ENCODE peak calls at places on chromosomes 6 and 20, in four cellular contexts. L is cardiac muscle cell; H is naive thymus-derived CD4-positive, alpha-beta T cell; K is left ventricle myocardium inferior. W is an unnamed sample. For H3K4me1, the result is how much of the 10 kb centered on the place peaks cover.

GRCh38 chr20:35174458-35175216 is 2.8 kb downstream of the PROCR start:
- DNase-seq in L (no peak), H (no peak), K (no peak), W (peak)

GRCh38 chr6:148747493-148748160 is 797 bp downstream of the UST start:
- DNase-seq in L (peak), H (no peak), K (peak), W (peak)

GRCh38 chr20:48338717-48339116 is 489.1 kb downstream of the PREX1 start:
- DNase-seq in L (no peak), H (no peak), K (no peak), W (no peak)

GRCh38 chr6:154613137-154613676 is 102.7 kb upstream of the CNKSR3 start:
- DNase-seq in L (no peak), H (no peak), K (no peak), W (no peak)

GRCh38 chr6:38136547-38136946 is 317.0 kb downstream of the ZFAND3 start:
- DNase-seq in L (no peak), H (no peak), K (no peak), W (no peak)

GRCh38 chr6:31799781-31800180 is 4.2 kb upstream of the VARS1 start:
- DNase-seq in L (no peak), H (no peak), K (no peak), W (no peak)

GRCh38 chr20:57618091-57618765 is 2.0 kb downstream of the ZBP1 start:
- DNase-seq in L (no peak), H (no peak), K (no peak), W (no peak)

GRCh38 chr20:4524792-4525191 is 196.9 kb upstream of the PRND start:
- DNase-seq in L (no peak), H (no peak), K (no peak), W (no peak)

GRCh38 chr6:74068945-74069570 is 373.1 kb downstream of the CD109 start:
- DNase-seq in L (no peak), H (no peak), K (no peak), W (no peak)

GRCh38 chr6:659716-660581 is 3.0 kb upstream of the HUS1B start:
- DNase-seq in L (no peak), H (peak), K (no peak), W (no peak)

GRCh38 chr6:21935561-21936028 is 342.0 kb downstream of the SOX4 start:
- DNase-seq in L (peak), H (no peak), K (no peak), W (peak)

GRCh38 chr6:29376003-29376402 is 912 bp upstream of the OR12D3 start:
- DNase-seq in L (peak), H (no peak), K (no peak), W (no peak)

GRCh38 chr6:109105681-109106080 is 10.4 kb downstream of the CEP57L1 start:
- DNase-seq in L (no peak), H (no peak), K (no peak), W (no peak)

GRCh38 chr6:52065621-52066020 is 21.8 kb downstream of the PKHD1 start:
- DNase-seq in L (no peak), H (no peak), K (no peak), W (no peak)

GRCh38 chr6:71733970-71734899 is 152.1 kb upstream of the RIMS1 start:
- DNase-seq in L (no peak), H (no peak), K (no peak), W (no peak)

GRCh38 chr20:51531141-51531710 is 11.3 kb downstream of the NFATC2 start:
- DNase-seq in L (no peak), H (no peak), K (no peak), W (no peak)

GRCh38 chr6:98292812-98293211 is 541.6 kb upstream of the POU3F2 start:
- DNase-seq in L (no peak), H (no peak), K (no peak), W (no peak)

GRCh38 chr6:148943451-148943850 is 196.6 kb downstream of the UST start:
- DNase-seq in L (no peak), H (no peak), K (no peak), W (no peak)

GRCh38 chr6:167676000-167676665 is 150.6 kb upstream of the AFDN start:
- DNase-seq in L (peak), H (no peak), K (peak), W (peak)

GRCh38 chr6:135291288-135292116 is 110.4 kb downstream of the MYB start:
- DNase-seq in L (no peak), H (no peak), K (no peak), W (no peak)

GRCh38 chr6:159404296-159404695 is 235.1 kb downstream of the FNDC1 start:
- DNase-seq in L (no peak), H (no peak), K (no peak), W (no peak)

GRCh38 chr6:157650261-157650640 is 172.8 kb upstream of the SNX9 start:
- DNase-seq in L (no peak), H (no peak), K (peak), W (no peak)

GRCh38 chr6:18323935-18324707 is 59.8 kb upstream of the DEK start:
- DNase-seq in L (peak), H (peak), K (no peak), W (no peak)

GRCh38 chr6:2760882-2761842 is 4.0 kb upstream of the WRNIP1 start:
- DNase-seq in L (no peak), H (peak), K (no peak), W (no peak)

GRCh38 chr6:165580139-165580538 is 82.9 kb downstream of the PDE10A start:
- DNase-seq in L (no peak), H (no peak), K (no peak), W (no peak)

GRCh38 chr6:169173532-169174268 is 79.9 kb downstream of the THBS2 start:
- DNase-seq in L (no peak), H (no peak), K (no peak), W (no peak)

GRCh38 chr20:15596220-15596875 is 976.9 kb downstream of the KIF16B start:
- DNase-seq in L (no peak), H (no peak), K (no peak), W (no peak)

DNA sequence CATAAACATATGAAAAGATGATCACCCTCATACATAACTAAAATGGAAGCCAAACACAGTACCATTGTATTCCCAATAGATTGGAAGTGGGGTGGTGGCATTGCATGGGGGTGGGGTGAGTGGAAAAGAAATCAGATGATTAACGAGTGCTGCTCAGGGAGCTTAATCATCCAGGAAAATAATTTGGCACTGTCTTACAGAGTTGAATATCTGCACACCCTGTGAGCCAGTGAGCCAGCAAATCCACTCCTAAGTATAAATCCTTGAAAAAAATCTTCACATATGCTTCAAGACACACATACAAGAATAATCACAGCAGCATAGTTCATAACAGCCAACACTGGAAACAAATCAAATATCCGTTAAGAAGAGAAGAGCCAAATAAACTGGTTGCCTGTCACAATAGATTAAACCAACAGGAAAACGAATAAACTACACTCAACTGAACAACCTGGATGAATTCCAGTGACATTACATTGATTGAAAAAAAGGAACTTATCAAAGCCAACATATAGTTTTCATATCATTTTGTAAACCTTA is 62.8 kb downstream of the SAMD3 start:
- DNase-seq in L (no peak), H (no peak), K (no peak), W (no peak)
- H3K4me1 ChIP-seq in L (under half), H (under half), K (under half), W (under half)

GRCh38 chr6:26223213-26223612 is 136.0 kb downstream of the HFE start:
- DNase-seq in L (peak), H (no peak), K (no peak), W (no peak)

GRCh38 chr6:26221186-26221585 is 134.0 kb downstream of the HFE start:
- DNase-seq in L (no peak), H (no peak), K (no peak), W (no peak)

GRCh38 chr6:26222587-26222986 is 135.4 kb downstream of the HFE start:
- DNase-seq in L (no peak), H (no peak), K (no peak), W (no peak)

GRCh38 chr6:26218824-26219223 is 131.6 kb downstream of the HFE start:
- DNase-seq in L (no peak), H (no peak), K (no peak), W (no peak)

DNA sequence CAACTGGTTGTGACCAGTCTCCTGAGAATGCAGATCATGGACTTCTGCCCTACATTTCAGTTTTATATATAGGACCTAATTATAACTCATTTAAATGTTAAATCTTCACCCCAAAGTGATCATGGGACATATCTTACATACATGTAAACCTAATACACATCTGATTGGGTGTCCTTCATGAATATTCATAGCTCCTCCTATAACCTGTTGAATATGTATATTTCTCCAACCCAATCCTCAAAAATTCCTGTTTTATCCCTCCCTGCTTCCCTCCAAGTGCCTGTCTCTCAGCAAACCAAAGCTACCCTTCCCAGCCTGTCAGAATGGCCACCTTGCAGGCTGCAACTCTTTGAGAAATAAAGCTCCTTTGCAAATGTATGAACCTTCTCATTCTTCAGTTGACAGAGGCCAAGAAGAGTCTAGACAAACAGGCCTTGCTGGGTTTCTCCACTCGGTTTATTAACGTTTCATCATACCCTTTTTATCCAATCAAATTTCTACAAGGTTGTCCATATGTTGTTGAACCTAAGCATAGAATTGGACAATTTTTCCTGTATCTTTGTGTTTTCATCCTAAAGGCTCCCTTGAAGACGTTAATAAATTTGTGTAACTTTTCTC is 133.2 kb downstream of the HFE start:
- DNase-seq in L (no peak), H (no peak), K (no peak), W (no peak)
- H3K27ac ChIP-seq in L (no peak), H (no peak), K (no peak), W (no peak)

DNA sequence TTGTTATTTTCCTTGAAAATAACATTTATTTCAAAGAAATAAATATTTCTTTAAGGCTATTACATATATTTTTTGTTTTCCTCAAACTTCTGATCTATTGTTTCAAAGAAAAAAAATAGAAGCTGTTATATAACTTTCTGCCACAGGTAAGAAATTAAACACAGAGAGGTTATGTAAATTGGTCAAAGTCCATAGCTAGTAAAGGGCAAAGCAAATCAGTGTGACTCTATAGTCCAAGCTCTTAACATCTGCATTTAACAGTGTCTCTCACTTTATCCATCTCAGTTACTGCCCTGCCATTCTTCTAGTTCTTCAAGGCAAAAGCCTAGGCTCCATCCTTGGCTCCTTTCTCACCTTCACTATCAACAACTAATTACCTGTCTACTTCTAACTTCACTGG is 57.1 kb downstream of the RWDD2A start:
- DNase-seq in L (no peak), H (no peak), K (no peak), W (no peak)
- H3K4me1 ChIP-seq in L (under half), H (under half), K (under half), W (under half)

GRCh38 chr20:20160513-20160912 is 108.2 kb downstream of the CFAP61 start:
- DNase-seq in L (no peak), H (no peak), K (no peak), W (no peak)

DNA sequence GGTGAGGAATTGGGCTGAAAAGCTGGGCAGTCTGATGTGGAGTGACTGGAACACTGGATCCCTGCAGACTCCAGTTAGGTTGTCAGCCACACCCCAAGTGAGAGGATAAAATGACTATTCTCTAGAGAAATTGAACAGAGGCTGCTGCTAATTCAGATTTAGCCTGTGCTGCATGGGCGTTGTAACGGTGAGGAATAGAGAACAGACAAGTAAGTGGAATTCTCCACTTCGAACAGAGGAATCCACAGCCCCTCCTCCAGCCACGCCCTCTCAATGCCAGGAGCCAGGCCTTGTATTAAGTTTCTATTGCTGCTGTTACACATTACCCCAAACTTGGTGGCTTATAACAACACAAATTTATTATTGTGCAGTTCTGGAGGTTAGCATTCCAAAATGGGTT is 109.3 kb downstream of the CFAP61 start:
- DNase-seq in L (no peak), H (no peak), K (no peak), W (no peak)
- H3K27ac ChIP-seq in L (no peak), H (no peak), K (no peak), W (no peak)

DNA sequence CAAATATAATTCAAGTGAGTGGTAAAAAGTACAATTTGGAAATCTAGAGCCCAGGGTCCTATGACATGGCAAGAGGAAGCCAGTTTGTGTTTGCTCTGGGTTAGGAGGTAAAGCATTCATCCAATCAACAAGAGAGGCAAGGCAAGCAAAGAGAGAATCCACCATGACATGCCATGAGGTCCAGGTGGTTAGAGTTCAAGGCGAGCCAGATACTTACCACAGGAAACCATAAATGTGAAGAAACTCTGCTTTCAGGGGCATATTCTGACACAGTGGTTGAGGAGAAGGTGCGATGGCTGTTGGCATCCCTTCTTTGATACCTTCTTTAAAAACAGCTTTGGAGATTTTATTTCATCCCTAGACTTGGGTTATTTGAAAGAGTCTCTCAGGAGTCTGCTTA is 193.8 kb upstream of the MAN1A1 start:
- DNase-seq in L (no peak), H (no peak), K (no peak), W (no peak)
- H3K4me1 ChIP-seq in L (under half), H (under half), K (under half), W (under half)

GRCh38 chr6:11354019-11354418 is 121.6 kb upstream of the NEDD9 start:
- DNase-seq in L (no peak), H (peak), K (peak), W (no peak)
- H3K27ac ChIP-seq in L (no peak), H (peak), K (peak), W (peak)

DNA sequence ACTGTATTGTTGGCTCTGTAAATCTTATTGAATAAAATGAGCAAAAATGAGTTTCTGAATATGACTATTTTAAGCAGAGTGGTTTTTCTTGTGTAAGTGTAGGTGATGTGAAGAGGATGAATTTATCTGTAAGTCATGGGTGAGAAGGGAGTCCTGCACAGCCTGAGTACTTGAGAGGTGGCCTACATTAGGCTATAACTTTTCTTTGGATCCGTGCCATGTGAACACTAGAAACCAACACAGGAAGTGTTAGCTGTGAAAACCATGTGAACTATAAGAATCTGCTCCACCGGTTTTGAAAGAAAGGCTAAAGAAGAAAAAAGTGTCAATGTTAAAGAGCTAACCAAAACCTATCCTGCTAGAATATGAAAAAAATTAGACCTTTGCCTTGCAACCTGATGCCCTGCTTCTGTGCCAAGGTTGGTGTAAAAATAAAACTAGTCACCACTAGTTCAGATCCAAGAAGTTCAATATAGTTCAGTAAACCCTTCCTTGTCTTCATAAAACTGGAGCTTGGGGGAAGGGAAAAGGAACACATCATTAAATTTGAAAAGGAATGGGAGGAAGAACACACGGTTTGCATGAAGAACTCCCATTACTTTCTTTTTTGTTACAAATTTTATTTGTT is 21.3 kb downstream of the PLCB1 start:
- DNase-seq in L (peak), H (no peak), K (no peak), W (no peak)
- H3K4me1 ChIP-seq in L (under half), H (half or more), K (half or more), W (under half)

GRCh38 chr6:138818496-138819194 is 22.8 kb downstream of the ECT2L start:
- DNase-seq in L (no peak), H (no peak), K (no peak), W (no peak)
- H3K27ac ChIP-seq in L (no peak), H (no peak), K (peak), W (no peak)

DNA sequence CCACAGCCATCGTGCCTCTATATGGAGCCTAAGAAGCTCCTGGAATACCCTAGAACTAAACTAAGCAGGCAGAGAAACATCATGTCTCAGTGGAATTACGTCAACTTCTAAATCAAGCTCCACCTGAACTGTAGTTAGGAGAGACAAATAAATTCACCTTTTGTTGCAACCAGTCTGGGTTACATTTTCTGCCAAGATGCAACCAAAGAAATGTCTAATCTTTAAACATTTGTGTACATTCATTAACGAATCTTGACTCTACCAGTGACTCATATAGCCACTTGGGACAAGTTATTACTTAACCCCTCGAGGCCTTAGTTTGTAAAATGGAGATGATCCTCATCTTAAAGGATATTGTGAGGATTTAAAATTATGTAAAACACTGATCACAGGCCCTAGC is 8.9 kb downstream of the PTPRK start:
- DNase-seq in L (no peak), H (no peak), K (no peak), W (no peak)
- H3K4me1 ChIP-seq in L (under half), H (under half), K (half or more), W (half or more)

DNA sequence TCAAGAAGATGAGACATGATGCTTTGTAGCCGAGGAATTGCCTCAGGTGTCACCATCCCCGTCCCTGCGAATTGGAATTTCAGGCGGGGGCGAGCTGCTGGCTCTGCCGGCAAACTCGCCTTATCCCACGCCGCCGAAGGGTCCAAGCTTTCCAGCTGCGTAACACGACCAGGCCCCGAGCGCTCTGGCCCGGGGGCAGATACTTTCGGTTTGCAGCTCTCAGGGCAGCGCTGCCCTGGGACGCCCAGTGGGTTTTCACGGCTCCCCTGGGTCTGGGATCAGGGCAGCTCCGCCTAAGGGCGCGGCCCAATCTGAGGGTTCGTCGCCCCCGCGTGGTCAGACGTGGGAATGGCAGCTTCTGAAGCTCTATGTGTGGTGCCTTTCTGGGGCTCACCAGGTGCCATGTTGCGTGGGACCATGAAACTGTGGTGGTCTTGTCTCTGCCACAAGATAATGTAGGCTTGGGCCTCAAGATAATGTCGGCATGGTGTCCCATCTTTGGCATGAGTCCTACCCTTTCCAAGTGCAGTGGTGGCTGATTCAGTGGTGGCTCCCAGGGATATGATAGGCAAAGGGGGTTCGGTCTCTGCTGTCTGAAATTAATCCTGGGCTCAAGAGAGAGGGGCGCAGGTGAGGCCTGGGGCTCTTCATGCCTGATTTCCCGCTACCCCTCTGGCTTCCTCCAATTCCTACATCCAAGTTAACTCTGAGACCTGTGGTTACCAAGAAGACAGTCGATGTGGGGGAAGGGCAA is 21.0 kb downstream of the PIGT start:
- DNase-seq in L (peak), H (peak), K (peak), W (peak)
- H3K27ac ChIP-seq in L (no peak), H (peak), K (peak), W (peak)